ENCODE peak calls at places on chromosomes 7 and 10, in ten cellular contexts. N is CD4-positive, CD25-positive, alpha-beta regulatory T cell; P is sigmoid colon; M is esophagus muscularis mucosa; O is small intestine; V is tibial artery; H is Panc1; F is trophoblast cell; Y is CD8-positive, alpha-beta memory T cell; B is K562. A is an unnamed sample.

GRCh38 chr10:114379631-114380041 is 24.7 kb downstream of the AFAP1L2 start:
- DNase-seq in Y (no peak), V (no peak), M (no peak), P (peak; percentile 45), F (no peak), O (no peak), N (no peak), H (no peak), B (no peak), A (no peak)

GRCh38 chr10:6591668-6592067 is 11.6 kb upstream of the PRKCQ start:
- DNase-seq in H (no peak), P (no peak), M (no peak), O (no peak), N (no peak), B (no peak), Y (no peak), V (no peak), F (no peak), A (no peak)

GRCh38 chr10:66466622-66467021 is 459.2 kb upstream of the LRRTM3 start:
- DNase-seq in H (no peak), O (no peak), Y (no peak), P (no peak), B (no peak), F (no peak), N (no peak), V (no peak), M (no peak), A (no peak)

GRCh38 chr7:129702316-129702715 is 90.8 kb downstream of the NRF1 start:
- DNase-seq in N (no peak), H (no peak), M (no peak), Y (no peak), P (no peak), V (no peak), O (no peak), B (peak; percentile 19), F (no peak), A (no peak)

GRCh38 chr7:113159746-113160339 is 41.5 kb upstream of the SMIM30 start:
- DNase-seq in H (peak; percentile 18), B (peak; percentile 75), M (no peak), N (no peak), F (peak; percentile 63), P (no peak), O (peak; percentile 14), Y (no peak), V (no peak), A (no peak)

GRCh38 chr10:85527610-85528317 is 838.8 kb downstream of the GRID1 start:
- DNase-seq in Y (no peak), N (no peak), F (no peak), H (no peak), B (peak; percentile 5), P (no peak), O (no peak), M (no peak), V (no peak), A (no peak)

GRCh38 chr7:45421096-45421495 is 153.1 kb upstream of the ADCY1 start:
- DNase-seq in P (no peak), Y (no peak), M (no peak), H (no peak), N (no peak), F (no peak), O (no peak), V (no peak), B (no peak), A (no peak)

GRCh38 chr10:43202224-43202656 is 64.0 kb downstream of the CSGALNACT2 start:
- DNase-seq in V (peak; percentile 21), H (no peak), O (peak; percentile 43), M (no peak), F (peak; percentile 55), N (peak; percentile 42), P (peak; percentile 62), B (peak; percentile 91), Y (peak; percentile 67), A (no peak)

GRCh38 chr10:31683682-31684081 is 244.9 kb downstream of the ARHGAP12 start:
- DNase-seq in V (no peak), F (no peak), P (no peak), M (no peak), B (no peak), N (no peak), Y (no peak), H (no peak), O (no peak), A (no peak)

GRCh38 chr10:31689233-31689632 is 239.4 kb downstream of the ARHGAP12 start:
- DNase-seq in O (no peak), V (no peak), M (no peak), Y (no peak), P (no peak), B (no peak), H (no peak), N (no peak), F (no peak), A (no peak)

GRCh38 chr10:31687545-31688482 is 240.8 kb downstream of the ARHGAP12 start:
- DNase-seq in H (no peak), V (no peak), M (no peak), Y (no peak), P (no peak), B (no peak), O (no peak), N (peak; percentile 8), F (no peak), A (peak; percentile 19)

GRCh38 chr10:31686566-31686965 is 242.1 kb downstream of the ARHGAP12 start:
- DNase-seq in P (no peak), F (no peak), B (no peak), H (no peak), O (no peak), Y (no peak), V (no peak), M (no peak), N (no peak), A (no peak)
- H3K9me3 ChIP-seq in P (peaks cover 23% of the 10 kb centered on the region), F (no peaks in the 10 kb centered on the region), B (no peaks in the 10 kb centered on the region), H (peaks cover 10% of the 10 kb centered on the region), O (no peaks in the 10 kb centered on the region), Y (peaks cover 4% of the 10 kb centered on the region), V (no peaks in the 10 kb centered on the region), M (peaks cover 43% of the 10 kb centered on the region), N (peaks cover 25% of the 10 kb centered on the region), A (no peaks in the 10 kb centered on the region)

DNA sequence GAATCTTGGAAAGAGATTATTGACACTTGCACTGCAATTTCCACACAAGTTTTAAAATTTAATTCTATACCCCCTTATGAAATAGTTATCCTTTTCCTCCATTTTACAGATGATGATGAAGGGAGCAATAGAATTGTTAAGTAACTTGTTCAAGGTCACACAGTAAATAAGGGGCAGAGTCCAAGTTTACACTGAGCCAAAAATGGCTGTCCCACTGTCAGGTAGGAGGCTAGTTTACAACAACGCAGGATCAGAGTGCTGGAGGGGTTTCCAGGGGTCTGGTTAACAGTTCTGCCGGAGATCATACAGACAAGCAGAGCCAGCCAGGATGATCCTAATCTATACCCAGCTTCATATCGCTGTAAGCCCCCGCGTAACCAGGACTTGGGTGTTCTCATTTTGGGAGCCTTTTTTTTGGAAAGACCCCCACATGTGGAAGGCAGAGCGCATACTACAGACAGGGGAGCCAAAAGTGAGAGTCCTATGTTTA is 566 bp upstream of the UNC5B start:
- DNase-seq in V (no peak), P (no peak), H (no peak), N (no peak), F (no peak), O (peak; percentile 42), Y (no peak), M (no peak), B (no peak), A (no peak)
- H3K27me3 ChIP-seq in V (no peaks in the 10 kb centered on the region), P (peaks cover 17% of the 10 kb centered on the region), H (peaks cover 41% of the 10 kb centered on the region), N (peaks cover 22% of the 10 kb centered on the region), F (no peaks in the 10 kb centered on the region), O (peaks cover 7% of the 10 kb centered on the region), Y (peaks cover 47% of the 10 kb centered on the region), M (no peaks in the 10 kb centered on the region), B (peaks cover 26% of the 10 kb centered on the region), A (peaks cover 16% of the 10 kb centered on the region)

GRCh38 chr10:130393342-130393741 is 257.2 kb downstream of the GLRX3 start:
- DNase-seq in F (no peak), H (no peak), N (no peak), O (no peak), M (no peak), P (no peak), B (no peak), V (no peak), Y (no peak), A (no peak)
- H3K9me3 ChIP-seq in F (peaks cover 31% of the 10 kb centered on the region), H (no peaks in the 10 kb centered on the region), N (peaks cover 4% of the 10 kb centered on the region), O (no peaks in the 10 kb centered on the region), M (peaks cover 34% of the 10 kb centered on the region), P (peaks cover 10% of the 10 kb centered on the region), B (no peaks in the 10 kb centered on the region), V (no peaks in the 10 kb centered on the region), Y (no peaks in the 10 kb centered on the region), A (no peaks in the 10 kb centered on the region)

GRCh38 chr10:15266117-15266516 is 97.6 kb upstream of the NMT2 start:
- DNase-seq in M (no peak), O (no peak), Y (no peak), P (no peak), B (no peak), F (no peak), H (no peak), N (no peak), V (no peak), A (no peak)
- H3K27me3 ChIP-seq in M (no peaks in the 10 kb centered on the region), O (no peaks in the 10 kb centered on the region), Y (no peaks in the 10 kb centered on the region), P (no peaks in the 10 kb centered on the region), B (no peaks in the 10 kb centered on the region), F (no peaks in the 10 kb centered on the region), H (no peaks in the 10 kb centered on the region), N (peaks cover 4% of the 10 kb centered on the region), V (no peaks in the 10 kb centered on the region), A (no peaks in the 10 kb centered on the region)

GRCh38 chr7:157853076-157853788 is 516.4 kb downstream of the DNAJB6 start:
- DNase-seq in B (no peak), V (no peak), Y (no peak), N (no peak), P (no peak), M (no peak), H (no peak), F (no peak), O (no peak), A (no peak)

GRCh38 chr7:157853789-157854065 is 516.9 kb downstream of the DNAJB6 start:
- DNase-seq in O (no peak), H (no peak), V (no peak), B (no peak), Y (no peak), N (no peak), M (no peak), F (no peak), P (no peak), A (no peak)

GRCh38 chr7:157849726-157850125 is 512.9 kb downstream of the DNAJB6 start:
- DNase-seq in Y (no peak), M (no peak), P (no peak), N (no peak), B (no peak), F (no peak), H (no peak), O (no peak), V (no peak), A (no peak)

GRCh38 chr7:157850481-157851444 is 514.0 kb downstream of the DNAJB6 start:
- DNase-seq in P (no peak), O (no peak), V (no peak), N (no peak), H (no peak), B (no peak), M (no peak), Y (no peak), F (no peak), A (no peak)

GRCh38 chr7:157851501-157852067 is 514.8 kb downstream of the DNAJB6 start:
- DNase-seq in P (peak; percentile 76), Y (no peak), O (peak; percentile 45), B (peak; percentile 19), F (peak; percentile 4), N (peak; percentile 73), H (no peak), M (no peak), V (peak; percentile 74), A (peak; percentile 79)
- H3K9me3 ChIP-seq in P (no peaks in the 10 kb centered on the region), Y (no peaks in the 10 kb centered on the region), O (no peaks in the 10 kb centered on the region), B (no peaks in the 10 kb centered on the region), F (peaks cover 12% of the 10 kb centered on the region), N (no peaks in the 10 kb centered on the region), H (no peaks in the 10 kb centered on the region), M (no peaks in the 10 kb centered on the region), V (no peaks in the 10 kb centered on the region), A (no peaks in the 10 kb centered on the region)

GRCh38 chr10:49062229-49062628 is 53.1 kb downstream of the VSTM4 start:
- DNase-seq in F (no peak), M (no peak), H (no peak), Y (no peak), B (no peak), V (no peak), N (no peak), P (no peak), O (no peak), A (no peak)
- H3K27me3 ChIP-seq in F (no peaks in the 10 kb centered on the region), M (no peaks in the 10 kb centered on the region), H (peaks cover 6% of the 10 kb centered on the region), Y (no peaks in the 10 kb centered on the region), B (no peaks in the 10 kb centered on the region), V (no peaks in the 10 kb centered on the region), N (peaks cover 3% of the 10 kb centered on the region), P (no peaks in the 10 kb centered on the region), O (no peaks in the 10 kb centered on the region), A (no peaks in the 10 kb centered on the region)

A was measured in naive thymus-derived CD4-positive, alpha-beta T cell.